ENCODE peak calls at places on chromosomes 1 and 21, in ten cellular contexts. Q is ascending aorta, U is lung, J is left ventricle myocardium inferior, K is GM12878, M is suprapubic skin, H is IMR-90, C is heart right ventricle, I is OCI-LY7, A is HCT116. T is an unnamed sample.

GRCh38 chr1:172605641-172606040 is 53.3 kb upstream of the FASLG start:
- DNase-seq in Q (no peak), U (no peak), J (no peak), K (no peak), M (no peak), H (no peak), C (no peak), I (no peak), A (no peak), T (no peak)

GRCh38 chr1:36665478-36666080 is 182.9 kb upstream of the CSF3R start:
- DNase-seq in Q (no peak), U (no peak), J (no peak), K (no peak), M (no peak), H (no peak), C (no peak), I (no peak), A (no peak), T (no peak)

GRCh38 chr1:183514235-183514634 is 41.9 kb downstream of the SMG7 start:
- DNase-seq in Q (no peak), U (no peak), J (no peak), K (no peak), M (no peak), H (no peak), C (no peak), I (no peak), A (no peak), T (no peak)

GRCh38 chr1:246564839-246565750 is 966 bp downstream of the TFB2M start:
- DNase-seq in Q (no peak), U (no peak), J (no peak), K (no peak), M (no peak), H (no peak), C (no peak), I (no peak), A (no peak), T (no peak)

GRCh38 chr1:156444407-156445001 is 56.1 kb downstream of the MEF2D start:
- DNase-seq in Q (no peak), U (no peak), J (no peak), K (no peak), M (no peak), H (no peak), C (no peak), I (peak), A (peak), T (no peak)

GRCh38 chr21:38897532-38898421 is 92.0 kb downstream of the ETS2 start:
- DNase-seq in Q (no peak), U (no peak), J (no peak), K (no peak), M (no peak), H (no peak), C (no peak), I (peak), A (no peak), T (no peak)

GRCh38 chr1:244154882-244155531 is 103.9 kb downstream of the ZBTB18 start:
- DNase-seq in Q (no peak), U (no peak), J (no peak), K (no peak), M (no peak), H (no peak), C (no peak), I (no peak), A (no peak), T (peak)

GRCh38 chr1:53892911-53893310 is 1.1 kb upstream of the DIO1 start:
- DNase-seq in Q (no peak), U (no peak), J (no peak), K (no peak), M (no peak), H (no peak), C (no peak), I (no peak), A (no peak), T (no peak)

GRCh38 chr1:113396585-113396984 is 6.3 kb downstream of the MAGI3 start:
- DNase-seq in Q (no peak), U (no peak), J (no peak), K (no peak), M (no peak), H (peak), C (no peak), I (no peak), A (peak), T (no peak)

GRCh38 chr1:89396902-89397301 is 33.0 kb downstream of the GBP6 start:
- DNase-seq in Q (no peak), U (no peak), J (no peak), K (no peak), M (no peak), H (no peak), C (no peak), I (no peak), A (no peak), T (no peak)

GRCh38 chr1:154502066-154502741 is at the start of the genes SHE and TDRD10:
- DNase-seq in Q (no peak), U (no peak), J (peak), K (no peak), M (peak), H (no peak), C (peak), I (no peak), A (no peak), T (no peak)

GRCh38 chr1:84377480-84378095 is 20.7 kb upstream of the DNASE2B start:
- DNase-seq in Q (no peak), U (no peak), J (no peak), K (no peak), M (no peak), H (peak), C (no peak), I (no peak), A (no peak), T (no peak)

GRCh38 chr1:46718727-46719622 is at the start of gene EFCAB14:
- DNase-seq in Q (peak), U (peak), J (peak), K (peak), M (peak), H (peak), C (peak), I (peak), A (peak), T (peak)

GRCh38 chr1:72283204-72284083 is 1.1 kb upstream of the NEGR1 start:
- DNase-seq in Q (peak), U (peak), J (peak), K (no peak), M (peak), H (peak), C (peak), I (no peak), A (no peak), T (peak)

GRCh38 chr1:148264374-148265276 is 112.5 kb upstream of the NBPF11 start:
- DNase-seq in Q (no peak), U (no peak), J (no peak), K (no peak), M (no peak), H (peak), C (no peak), I (no peak), A (peak), T (no peak)

GRCh38 chr1:184656221-184656620 is 98.4 kb downstream of the EDEM3 start:
- DNase-seq in Q (no peak), U (no peak), J (no peak), K (no peak), M (no peak), H (no peak), C (no peak), I (no peak), A (no peak), T (no peak)

GRCh38 chr1:1630965-1631792 is 794 bp upstream of the MMP23B start:
- DNase-seq in Q (peak), U (peak), J (peak), K (no peak), M (peak), H (no peak), C (peak), I (no peak), A (no peak), T (no peak)

DNA sequence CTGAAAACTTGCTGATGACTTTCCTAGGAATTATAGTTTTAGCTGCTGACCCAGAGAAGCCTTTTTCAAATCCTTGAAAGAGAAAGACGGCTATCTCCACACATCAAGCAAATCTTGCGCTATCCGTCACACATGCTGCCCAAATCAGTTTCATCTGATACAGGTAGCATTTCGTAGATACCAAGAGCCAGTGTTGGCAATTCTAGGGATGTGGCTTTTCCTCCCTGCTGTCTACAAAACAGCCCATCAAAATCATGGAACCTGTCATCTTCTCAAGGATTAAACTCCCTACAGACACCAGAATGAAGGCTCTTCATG is 10.5 kb downstream of the STX6 start:
- DNase-seq in Q (no peak), U (no peak), J (no peak), K (no peak), M (no peak), H (no peak), C (no peak), I (no peak), A (no peak), T (no peak)
- H3K27ac ChIP-seq in Q (no peak), U (no peak), J (no peak), K (no peak), M (no peak), H (no peak), C (no peak), I (no peak), A (no peak), T (no peak)

GRCh38 chr1:231625975-231626534 is 535 bp upstream of the DISC1 start:
- DNase-seq in Q (no peak), U (no peak), J (no peak), K (no peak), M (no peak), H (no peak), C (no peak), I (no peak), A (no peak), T (no peak)

GRCh38 chr1:231626951-231627614 is 493 bp downstream of the DISC1 start:
- DNase-seq in Q (peak), U (peak), J (peak), K (no peak), M (peak), H (peak), C (peak), I (no peak), A (no peak), T (peak)

GRCh38 chr1:231626535-231626950 is at the start of gene DISC1:
- DNase-seq in Q (peak), U (peak), J (peak), K (no peak), M (peak), H (peak), C (peak), I (no peak), A (peak), T (peak)

GRCh38 chr1:231629132-231629531 is 2.5 kb downstream of the DISC1 start:
- DNase-seq in Q (peak), U (no peak), J (peak), K (no peak), M (peak), H (no peak), C (peak), I (no peak), A (no peak), T (no peak)

DNA sequence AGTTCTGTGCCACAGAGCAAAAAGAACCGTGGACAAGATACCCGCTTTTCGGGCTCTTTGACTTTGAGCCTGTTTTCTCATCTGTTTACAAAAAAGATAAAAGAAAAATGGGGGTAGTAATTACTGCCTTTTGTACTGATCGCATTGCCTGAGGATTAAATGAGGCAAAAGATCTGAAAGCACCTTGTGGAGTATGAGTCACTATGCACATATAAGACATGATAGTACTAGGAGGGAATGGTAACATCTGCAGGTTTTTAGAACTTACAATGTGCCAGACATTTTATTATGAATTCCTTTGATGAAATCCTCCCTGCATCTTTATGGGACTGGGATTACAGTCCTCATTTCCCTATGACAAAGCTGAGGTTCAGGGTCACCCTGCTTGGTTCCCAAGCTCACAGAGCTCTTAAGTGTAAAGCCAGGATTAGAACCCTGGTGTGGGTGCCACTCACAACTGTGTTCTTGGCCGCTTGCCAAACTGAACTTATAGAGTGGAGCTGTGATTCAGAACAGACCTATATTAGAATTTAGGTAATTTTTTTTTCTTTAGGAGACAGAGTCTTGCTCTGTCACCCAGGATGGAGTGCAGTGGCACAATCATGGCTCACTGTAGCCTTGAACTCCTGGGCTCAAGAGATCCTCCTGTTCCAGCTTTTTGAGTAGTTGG is 1.8 kb downstream of the DISC1 start:
- DNase-seq in Q (no peak), U (no peak), J (no peak), K (no peak), M (no peak), H (peak), C (no peak), I (no peak), A (no peak), T (no peak)
- H3K27ac ChIP-seq in Q (peak), U (peak), J (peak), K (no peak), M (peak), H (no peak), C (no peak), I (no peak), A (no peak), T (peak)

GRCh38 chr1:236144033-236144432 is 1.7 kb downstream of the GPR137B start:
- DNase-seq in Q (no peak), U (no peak), J (no peak), K (no peak), M (no peak), H (no peak), C (no peak), I (no peak), A (no peak), T (no peak)

GRCh38 chr1:236143104-236143948 is 987 bp downstream of the GPR137B start:
- DNase-seq in Q (no peak), U (no peak), J (no peak), K (no peak), M (no peak), H (peak), C (peak), I (no peak), A (no peak), T (no peak)

GRCh38 chr1:236147068-236147467 is 4.7 kb downstream of the GPR137B start:
- DNase-seq in Q (no peak), U (no peak), J (no peak), K (no peak), M (no peak), H (no peak), C (no peak), I (no peak), A (no peak), T (no peak)

GRCh38 chr1:236142358-236143103 is at the start of gene GPR137B:
- DNase-seq in Q (no peak), U (no peak), J (peak), K (no peak), M (no peak), H (peak), C (peak), I (peak), A (no peak), T (peak)

DNA sequence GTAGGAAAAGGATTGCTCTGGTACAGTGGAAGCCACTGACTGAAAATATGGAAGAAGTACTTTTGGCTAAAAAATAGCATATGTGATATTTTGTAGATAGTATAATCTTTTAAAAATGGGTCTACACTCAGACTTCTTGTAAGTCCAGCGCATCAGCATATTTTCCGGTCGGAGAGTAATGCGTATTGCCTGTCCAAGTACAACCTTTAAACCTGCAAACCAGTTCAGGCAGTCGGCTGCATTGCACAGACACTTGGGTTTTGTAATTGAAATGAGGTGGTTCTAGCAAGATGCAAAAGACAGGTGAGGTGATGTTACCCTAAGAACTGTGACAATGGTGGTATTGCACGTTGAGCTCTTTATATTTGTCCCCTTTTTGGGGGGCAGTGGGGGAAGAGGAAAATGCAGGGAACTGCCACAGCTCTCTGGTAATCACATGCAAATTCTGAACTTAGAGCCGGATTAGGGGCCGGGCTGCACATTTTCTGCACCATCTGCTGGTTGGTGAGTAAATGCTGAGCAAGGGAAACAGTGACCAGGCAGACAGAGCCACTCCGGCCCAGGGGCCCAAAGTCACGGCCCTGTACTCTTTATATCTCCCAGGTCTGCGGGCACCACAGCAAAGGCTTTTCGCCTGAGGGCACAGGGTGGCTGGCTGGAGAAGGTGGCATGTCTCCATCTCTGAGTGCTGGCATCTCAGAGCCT is 2.3 kb downstream of the GPR137B start:
- DNase-seq in Q (no peak), U (no peak), J (no peak), K (no peak), M (no peak), H (peak), C (peak), I (no peak), A (no peak), T (no peak)
- H3K27ac ChIP-seq in Q (no peak), U (no peak), J (peak), K (peak), M (no peak), H (no peak), C (peak), I (no peak), A (no peak), T (no peak)

GRCh38 chr1:241695454-241696171 is 43.5 kb downstream of the WDR64 start:
- DNase-seq in Q (no peak), U (no peak), J (no peak), K (no peak), M (no peak), H (peak), C (no peak), I (no peak), A (no peak), T (no peak)

GRCh38 chr1:241696172-241696814 is 44.2 kb downstream of the WDR64 start:
- DNase-seq in Q (no peak), U (no peak), J (no peak), K (no peak), M (no peak), H (no peak), C (no peak), I (no peak), A (no peak), T (no peak)

GRCh38 chr1:241698177-241698576 is 46.1 kb downstream of the WDR64 start:
- DNase-seq in Q (no peak), U (no peak), J (no peak), K (no peak), M (no peak), H (no peak), C (no peak), I (no peak), A (no peak), T (no peak)

GRCh38 chr1:241696815-241697639 is 44.9 kb downstream of the WDR64 start:
- DNase-seq in Q (no peak), U (no peak), J (no peak), K (no peak), M (no peak), H (no peak), C (no peak), I (no peak), A (no peak), T (no peak)

DNA sequence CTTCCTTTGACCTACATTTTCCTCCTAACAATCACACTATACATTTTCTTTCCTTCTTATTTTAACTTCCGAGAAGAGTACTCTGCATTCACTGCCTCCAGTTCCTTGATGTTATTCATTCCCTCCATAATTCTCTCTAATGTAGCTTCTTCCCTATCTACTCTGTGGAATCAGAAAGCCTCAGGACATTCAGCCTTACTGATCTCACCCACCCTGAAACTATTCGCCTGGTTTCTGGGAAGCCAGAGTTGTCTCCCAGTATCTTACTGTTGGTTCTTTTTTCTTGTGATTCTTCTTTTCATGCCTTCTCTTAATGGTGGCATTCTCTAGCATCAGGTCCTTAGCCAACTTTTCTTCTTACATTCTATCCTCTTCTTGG is 45.5 kb downstream of the WDR64 start:
- DNase-seq in Q (no peak), U (no peak), J (no peak), K (no peak), M (no peak), H (no peak), C (no peak), I (no peak), A (no peak), T (no peak)
- H3K27ac ChIP-seq in Q (no peak), U (no peak), J (no peak), K (no peak), M (no peak), H (no peak), C (no peak), I (no peak), A (no peak), T (no peak)

GRCh38 chr1:9115656-9116205 is 13.2 kb downstream of the GPR157 start:
- DNase-seq in Q (no peak), U (no peak), J (no peak), K (no peak), M (no peak), H (peak), C (no peak), I (no peak), A (no peak), T (no peak)
- H3K27ac ChIP-seq in Q (no peak), U (no peak), J (no peak), K (no peak), M (peak), H (no peak), C (no peak), I (no peak), A (no peak), T (no peak)

GRCh38 chr1:94773931-94774422 is 46.2 kb upstream of the SLC44A3 start:
- DNase-seq in Q (no peak), U (no peak), J (no peak), K (no peak), M (no peak), H (peak), C (no peak), I (no peak), A (peak), T (no peak)
- H3K27ac ChIP-seq in Q (no peak), U (peak), J (no peak), K (no peak), M (peak), H (no peak), C (no peak), I (no peak), A (peak), T (no peak)